ENCODE peak calls at places on chromosomes 12 and 14, in five cellular contexts. G, X, V, Y and T are unnamed samples.

GRCh38 chr12:89756638-89757321 is 48.1 kb upstream of the ATP2B1 start:
- DNase-seq in G (no peak), X (peak; percentile 12), V (no peak), Y (no peak), T (no peak)

GRCh38 chr14:96629558-96630222 is 127.5 kb downstream of the PAPOLA start:
- DNase-seq in G (no peak), X (no peak), V (no peak), Y (no peak), T (no peak)

GRCh38 chr12:32365473-32366064 is 33.8 kb upstream of the FGD4 start:
- DNase-seq in G (peak; percentile 29), X (peak; percentile 35), V (peak; percentile 53), Y (peak; percentile 36), T (no peak)

GRCh38 chr12:93002278-93003054 is 73.4 kb upstream of the EEA1 start:
- DNase-seq in G (no peak), X (no peak), V (no peak), Y (no peak), T (no peak)

GRCh38 chr14:100146548-100147091 is 12.8 kb downstream of the DEGS2 start:
- DNase-seq in G (no peak), X (peak; percentile 59), V (no peak), Y (no peak), T (no peak)

GRCh38 chr12:7369274-7369729 is 65.4 kb downstream of the ACSM4 start:
- DNase-seq in G (no peak), X (no peak), V (peak; percentile 3), Y (no peak), T (no peak)

GRCh38 chr12:14356147-14356546 is 9.3 kb upstream of the ATF7IP start:
- DNase-seq in G (no peak), X (no peak), V (no peak), Y (no peak), T (no peak)

GRCh38 chr12:26810330-26810729 is 22.7 kb downstream of the ITPR2 start:
- DNase-seq in G (peak; percentile 40), X (no peak), V (no peak), Y (no peak), T (peak; percentile 50)

GRCh38 chr14:56207626-56208297 is 89.6 kb downstream of the PELI2 start:
- DNase-seq in G (no peak), X (no peak), V (no peak), Y (no peak), T (no peak)

GRCh38 chr14:63100597-63100996 is 55.3 kb upstream of the KCNH5 start:
- DNase-seq in G (no peak), X (no peak), V (no peak), Y (no peak), T (no peak)

GRCh38 chr12:110776410-110776809 is 33.7 kb upstream of the PPP1CC start:
- DNase-seq in G (no peak), X (no peak), V (no peak), Y (peak; percentile 55), T (no peak)